ENCODE peak calls at places on chromosomes 16 and 17, in four cellular contexts. S is WTC11, I is left ventricle myocardium inferior, B is NCI-H69. D is an unnamed sample.

GRCh38 chr16:65278874-65279273 is 157.0 kb upstream of the CDH11 start:
- DNase-seq in S (no peak), B (no peak), I (no peak), D (no peak)

GRCh38 chr16:3009568-3010390 is 2.9 kb upstream of the CLDN9 start:
- DNase-seq in B (peak), S (peak), I (no peak), D (no peak)

GRCh38 chr16:66878067-66878466 is 2.2 kb upstream of the PDP2 start:
- DNase-seq in I (no peak), B (no peak), S (no peak), D (no peak)

GRCh38 chr17:49621420-49621819 is 45.7 kb downstream of the NXPH3 start:
- DNase-seq in I (no peak), B (no peak), S (no peak), D (no peak)

GRCh38 chr17:6560496-6560895 is 4.1 kb upstream of the PITPNM3 start:
- DNase-seq in I (no peak), S (no peak), B (no peak), D (no peak)

GRCh38 chr17:43125967-43126910 is 1.1 kb upstream of the BRCA1 start:
- DNase-seq in B (peak), I (no peak), S (peak), D (peak)

GRCh38 chr16:10577305-10578202 is 2.8 kb downstream of the EMP2 start:
- DNase-seq in I (peak), B (no peak), S (peak), D (no peak)

GRCh38 chr17:46193626-46194392 is 580 bp upstream of the KANSL1 start:
- DNase-seq in S (peak), B (peak), I (peak), D (peak)

D was measured in D341Med.